ENCODE peak calls at places on chromosomes 13 and 19, in seven cellular contexts. L is CD8-positive, alpha-beta memory T cell; I is HTR-8/SVneo; D is amniotic stem cell; F is mucosa of descending colon; C is astrocyte of the spinal cord; N is stimulated activated CD8-positive, alpha-beta memory T cell treated with anti-CD3 and anti-CD28 coated beads, Interleukin-15, amount 100 ng/mL, for 24 hours. H is an unnamed sample.

GRCh38 chr13:42395066-42395821 is 123.3 kb downstream of the AKAP11 start:
- DNase-seq in D (no peak), C (no peak), F (no peak), N (no peak), L (no peak), I (no peak), H (no peak)

GRCh38 chr19:4539697-4540581 is at the start of gene LRG1:
- DNase-seq in F (peak; percentile 89), N (no peak), D (no peak), L (no peak), C (no peak), I (no peak), H (no peak)

GRCh38 chr19:862529-863304 is 3.3 kb downstream of the CFD start:
- DNase-seq in N (peak; percentile 55), C (peak; percentile 36), D (no peak), L (peak; percentile 74), I (no peak), F (peak; percentile 82), H (peak; percentile 64)

GRCh38 chr19:13025819-13026477 is 30.7 kb downstream of the NFIX start:
- DNase-seq in L (no peak), F (no peak), C (no peak), N (no peak), I (no peak), D (no peak), H (no peak)

GRCh38 chr19:44905437-44906160 is at the start of gene APOE:
- DNase-seq in F (no peak), C (no peak), N (no peak), D (no peak), L (no peak), I (no peak), H (no peak)

GRCh38 chr13:91058919-91059318 is 288.6 kb upstream of the MIR17HG start:
- DNase-seq in C (no peak), I (no peak), F (no peak), D (no peak), L (no peak), N (no peak), H (no peak)

GRCh38 chr19:38228491-38229439 is 4.7 kb upstream of the DPF1 start:
- DNase-seq in F (no peak), N (no peak), I (no peak), L (no peak), D (no peak), C (no peak), H (no peak)

GRCh38 chr13:41842029-41842428 is 118.9 kb downstream of the VWA8 start:
- DNase-seq in F (no peak), I (peak; percentile 5), D (no peak), N (no peak), L (no peak), C (peak; percentile 29), H (no peak)

GRCh38 chr19:10292789-10293636 is 3.3 kb downstream of the ICAM5 start:
- DNase-seq in I (no peak), C (no peak), N (no peak), L (no peak), D (no peak), F (no peak), H (no peak)

GRCh38 chr19:54521860-54522513 is 19.4 kb downstream of the LAIR2 start:
- DNase-seq in N (no peak), I (no peak), L (no peak), F (no peak), D (no peak), C (no peak), H (no peak)

GRCh38 chr13:93745884-93746283 is 519.3 kb downstream of the GPC6 start:
- DNase-seq in F (no peak), I (no peak), L (no peak), C (no peak), N (no peak), D (no peak), H (no peak)

GRCh38 chr13:91698767-91699166 is 300.3 kb downstream of the GPC5 start:
- DNase-seq in C (no peak), F (no peak), N (no peak), D (no peak), I (no peak), L (no peak), H (no peak)

GRCh38 chr13:87259479-87260083 is 411.6 kb upstream of the SLITRK5 start:
- DNase-seq in C (no peak), F (no peak), N (no peak), L (no peak), D (no peak), I (no peak), H (no peak)

GRCh38 chr19:31955061-31955460 is 390.3 kb upstream of the ZNF507 start:
- DNase-seq in I (no peak), N (no peak), D (no peak), C (no peak), F (no peak), L (no peak), H (no peak)

H was measured in activated B cell treated with CpG ODN at 0.5 μM for 24 hours.